ENCODE peak calls at places on chromosomes 3 and 15, in seven cellular contexts. One of them, this sample, is unnamed.

GRCh38 chr3:112643621-112644236 is 2.8 kb upstream of the CCDC80 start:
- DNase-seq in progenitor cell of endocrine pancreas: no peak
- DNase-seq in mucosa of descending colon: no peak
- DNase-seq in dorsolateral prefrontal cortex: no peak
- DNase-seq in NCI-H1092: no peak
- DNase-seq in activated CD8-positive, alpha-beta T cell treated with anti-CD3 and anti-CD28 coated beads, Interleukin-2, amount 10 ng/mL, durations not matched to agents 7 days and 5 days: no peak
- DNase-seq in stimulated activated CD8-positive, alpha-beta memory T cell treated with anti-CD3 and anti-CD28 coated beads, Interleukin-4, amount 100 ng/mL, for 48 hours: no peak
- DNase-seq in this sample: no peak

GRCh38 chr3:124565013-124565412 is 165.2 kb upstream of the UMPS start:
- DNase-seq in progenitor cell of endocrine pancreas: peak; percentile 68
- DNase-seq in mucosa of descending colon: no peak
- DNase-seq in dorsolateral prefrontal cortex: peak; percentile 62
- DNase-seq in NCI-H1092: peak; percentile 69
- DNase-seq in activated CD8-positive, alpha-beta T cell treated with anti-CD3 and anti-CD28 coated beads, Interleukin-2, amount 10 ng/mL, durations not matched to agents 7 days and 5 days: peak; percentile 67
- DNase-seq in stimulated activated CD8-positive, alpha-beta memory T cell treated with anti-CD3 and anti-CD28 coated beads, Interleukin-4, amount 100 ng/mL, for 48 hours: peak; percentile 69
- DNase-seq in this sample: no peak

GRCh38 chr3:183085634-183086390 is 13.5 kb downstream of the MCCC1 start:
- DNase-seq in progenitor cell of endocrine pancreas: no peak
- DNase-seq in mucosa of descending colon: no peak
- DNase-seq in dorsolateral prefrontal cortex: no peak
- DNase-seq in NCI-H1092: peak; percentile 25
- DNase-seq in activated CD8-positive, alpha-beta T cell treated with anti-CD3 and anti-CD28 coated beads, Interleukin-2, amount 10 ng/mL, durations not matched to agents 7 days and 5 days: peak; percentile 38
- DNase-seq in stimulated activated CD8-positive, alpha-beta memory T cell treated with anti-CD3 and anti-CD28 coated beads, Interleukin-4, amount 100 ng/mL, for 48 hours: peak; percentile 40
- DNase-seq in this sample: peak; percentile 67

GRCh38 chr3:186609247-186609868 is 3.5 kb upstream of the AHSG start:
- DNase-seq in progenitor cell of endocrine pancreas: no peak
- DNase-seq in mucosa of descending colon: no peak
- DNase-seq in dorsolateral prefrontal cortex: no peak
- DNase-seq in NCI-H1092: no peak
- DNase-seq in activated CD8-positive, alpha-beta T cell treated with anti-CD3 and anti-CD28 coated beads, Interleukin-2, amount 10 ng/mL, durations not matched to agents 7 days and 5 days: no peak
- DNase-seq in stimulated activated CD8-positive, alpha-beta memory T cell treated with anti-CD3 and anti-CD28 coated beads, Interleukin-4, amount 100 ng/mL, for 48 hours: no peak
- DNase-seq in this sample: no peak

GRCh38 chr15:58771621-58772235 is 626 bp downstream of the MINDY2 start:
- DNase-seq in progenitor cell of endocrine pancreas: peak; percentile 31
- DNase-seq in mucosa of descending colon: peak; percentile 72
- DNase-seq in dorsolateral prefrontal cortex: peak; percentile 62
- DNase-seq in NCI-H1092: no peak
- DNase-seq in activated CD8-positive, alpha-beta T cell treated with anti-CD3 and anti-CD28 coated beads, Interleukin-2, amount 10 ng/mL, durations not matched to agents 7 days and 5 days: peak; percentile 32
- DNase-seq in stimulated activated CD8-positive, alpha-beta memory T cell treated with anti-CD3 and anti-CD28 coated beads, Interleukin-4, amount 100 ng/mL, for 48 hours: peak; percentile 54
- DNase-seq in this sample: no peak

GRCh38 chr3:107897471-107898180 is 193.2 kb downstream of the CD47 start:
- DNase-seq in progenitor cell of endocrine pancreas: no peak
- DNase-seq in mucosa of descending colon: no peak
- DNase-seq in dorsolateral prefrontal cortex: no peak
- DNase-seq in NCI-H1092: peak; percentile 2
- DNase-seq in activated CD8-positive, alpha-beta T cell treated with anti-CD3 and anti-CD28 coated beads, Interleukin-2, amount 10 ng/mL, durations not matched to agents 7 days and 5 days: no peak
- DNase-seq in stimulated activated CD8-positive, alpha-beta memory T cell treated with anti-CD3 and anti-CD28 coated beads, Interleukin-4, amount 100 ng/mL, for 48 hours: no peak
- DNase-seq in this sample: no peak

GRCh38 chr3:193665370-193665989 is 72.5 kb downstream of the OPA1 start:
- DNase-seq in progenitor cell of endocrine pancreas: no peak
- DNase-seq in mucosa of descending colon: no peak
- DNase-seq in dorsolateral prefrontal cortex: no peak
- DNase-seq in NCI-H1092: peak; percentile 12
- DNase-seq in activated CD8-positive, alpha-beta T cell treated with anti-CD3 and anti-CD28 coated beads, Interleukin-2, amount 10 ng/mL, durations not matched to agents 7 days and 5 days: no peak
- DNase-seq in stimulated activated CD8-positive, alpha-beta memory T cell treated with anti-CD3 and anti-CD28 coated beads, Interleukin-4, amount 100 ng/mL, for 48 hours: no peak
- DNase-seq in this sample: no peak

GRCh38 chr3:105634719-105635118 is 234.1 kb downstream of the CBLB start:
- DNase-seq in progenitor cell of endocrine pancreas: no peak
- DNase-seq in mucosa of descending colon: no peak
- DNase-seq in dorsolateral prefrontal cortex: no peak
- DNase-seq in NCI-H1092: no peak
- DNase-seq in activated CD8-positive, alpha-beta T cell treated with anti-CD3 and anti-CD28 coated beads, Interleukin-2, amount 10 ng/mL, durations not matched to agents 7 days and 5 days: no peak
- DNase-seq in stimulated activated CD8-positive, alpha-beta memory T cell treated with anti-CD3 and anti-CD28 coated beads, Interleukin-4, amount 100 ng/mL, for 48 hours: no peak
- DNase-seq in this sample: no peak

GRCh38 chr15:57634290-57634689 is 42.6 kb downstream of the MYZAP start:
- DNase-seq in progenitor cell of endocrine pancreas: no peak
- DNase-seq in mucosa of descending colon: no peak
- DNase-seq in dorsolateral prefrontal cortex: no peak
- DNase-seq in NCI-H1092: no peak
- DNase-seq in activated CD8-positive, alpha-beta T cell treated with anti-CD3 and anti-CD28 coated beads, Interleukin-2, amount 10 ng/mL, durations not matched to agents 7 days and 5 days: no peak
- DNase-seq in stimulated activated CD8-positive, alpha-beta memory T cell treated with anti-CD3 and anti-CD28 coated beads, Interleukin-4, amount 100 ng/mL, for 48 hours: no peak
- DNase-seq in this sample: no peak

GRCh38 chr3:45055411-45056143 is 29.5 kb downstream of the CLEC3B start:
- DNase-seq in progenitor cell of endocrine pancreas: no peak
- DNase-seq in mucosa of descending colon: no peak
- DNase-seq in dorsolateral prefrontal cortex: no peak
- DNase-seq in NCI-H1092: no peak
- DNase-seq in activated CD8-positive, alpha-beta T cell treated with anti-CD3 and anti-CD28 coated beads, Interleukin-2, amount 10 ng/mL, durations not matched to agents 7 days and 5 days: peak; percentile 49
- DNase-seq in stimulated activated CD8-positive, alpha-beta memory T cell treated with anti-CD3 and anti-CD28 coated beads, Interleukin-4, amount 100 ng/mL, for 48 hours: no peak
- DNase-seq in this sample: no peak

GRCh38 chr3:152026033-152026556 is 152.7 kb downstream of the SUCNR1 start:
- DNase-seq in progenitor cell of endocrine pancreas: no peak
- DNase-seq in mucosa of descending colon: no peak
- DNase-seq in dorsolateral prefrontal cortex: no peak
- DNase-seq in NCI-H1092: no peak
- DNase-seq in activated CD8-positive, alpha-beta T cell treated with anti-CD3 and anti-CD28 coated beads, Interleukin-2, amount 10 ng/mL, durations not matched to agents 7 days and 5 days: no peak
- DNase-seq in stimulated activated CD8-positive, alpha-beta memory T cell treated with anti-CD3 and anti-CD28 coated beads, Interleukin-4, amount 100 ng/mL, for 48 hours: no peak
- DNase-seq in this sample: no peak

GRCh38 chr15:82613764-82614163 is 33.4 kb downstream of the CPEB1 start:
- DNase-seq in progenitor cell of endocrine pancreas: no peak
- DNase-seq in mucosa of descending colon: no peak
- DNase-seq in dorsolateral prefrontal cortex: no peak
- DNase-seq in NCI-H1092: no peak
- DNase-seq in activated CD8-positive, alpha-beta T cell treated with anti-CD3 and anti-CD28 coated beads, Interleukin-2, amount 10 ng/mL, durations not matched to agents 7 days and 5 days: no peak
- DNase-seq in stimulated activated CD8-positive, alpha-beta memory T cell treated with anti-CD3 and anti-CD28 coated beads, Interleukin-4, amount 100 ng/mL, for 48 hours: no peak
- DNase-seq in this sample: no peak

GRCh38 chr3:29176501-29176900 is 104.4 kb upstream of the RBMS3 start:
- DNase-seq in progenitor cell of endocrine pancreas: no peak
- DNase-seq in mucosa of descending colon: no peak
- DNase-seq in dorsolateral prefrontal cortex: no peak
- DNase-seq in NCI-H1092: peak; percentile 35
- DNase-seq in activated CD8-positive, alpha-beta T cell treated with anti-CD3 and anti-CD28 coated beads, Interleukin-2, amount 10 ng/mL, durations not matched to agents 7 days and 5 days: no peak
- DNase-seq in stimulated activated CD8-positive, alpha-beta memory T cell treated with anti-CD3 and anti-CD28 coated beads, Interleukin-4, amount 100 ng/mL, for 48 hours: no peak
- DNase-seq in this sample: no peak

GRCh38 chr3:150348500-150348899 is 59.6 kb upstream of the TSC22D2 start:
- DNase-seq in progenitor cell of endocrine pancreas: no peak
- DNase-seq in mucosa of descending colon: no peak
- DNase-seq in dorsolateral prefrontal cortex: no peak
- DNase-seq in NCI-H1092: no peak
- DNase-seq in activated CD8-positive, alpha-beta T cell treated with anti-CD3 and anti-CD28 coated beads, Interleukin-2, amount 10 ng/mL, durations not matched to agents 7 days and 5 days: no peak
- DNase-seq in stimulated activated CD8-positive, alpha-beta memory T cell treated with anti-CD3 and anti-CD28 coated beads, Interleukin-4, amount 100 ng/mL, for 48 hours: no peak
- DNase-seq in this sample: no peak

GRCh38 chr3:125200731-125201139 is 11.8 kb downstream of the SLC12A8 start:
- DNase-seq in progenitor cell of endocrine pancreas: no peak
- DNase-seq in mucosa of descending colon: no peak
- DNase-seq in dorsolateral prefrontal cortex: no peak
- DNase-seq in NCI-H1092: no peak
- DNase-seq in activated CD8-positive, alpha-beta T cell treated with anti-CD3 and anti-CD28 coated beads, Interleukin-2, amount 10 ng/mL, durations not matched to agents 7 days and 5 days: no peak
- DNase-seq in stimulated activated CD8-positive, alpha-beta memory T cell treated with anti-CD3 and anti-CD28 coated beads, Interleukin-4, amount 100 ng/mL, for 48 hours: no peak
- DNase-seq in this sample: no peak

GRCh38 chr3:152272771-152273242 is 4.1 kb downstream of the MBNL1 start:
- DNase-seq in progenitor cell of endocrine pancreas: no peak
- DNase-seq in mucosa of descending colon: no peak
- DNase-seq in dorsolateral prefrontal cortex: no peak
- DNase-seq in NCI-H1092: no peak
- DNase-seq in activated CD8-positive, alpha-beta T cell treated with anti-CD3 and anti-CD28 coated beads, Interleukin-2, amount 10 ng/mL, durations not matched to agents 7 days and 5 days: no peak
- DNase-seq in stimulated activated CD8-positive, alpha-beta memory T cell treated with anti-CD3 and anti-CD28 coated beads, Interleukin-4, amount 100 ng/mL, for 48 hours: no peak
- DNase-seq in this sample: no peak

GRCh38 chr15:75454471-75455418 is 3.3 kb upstream of the SIN3A start:
- DNase-seq in progenitor cell of endocrine pancreas: peak; percentile 57
- DNase-seq in mucosa of descending colon: peak; percentile 89
- DNase-seq in dorsolateral prefrontal cortex: peak; percentile 62
- DNase-seq in NCI-H1092: peak; percentile 40
- DNase-seq in activated CD8-positive, alpha-beta T cell treated with anti-CD3 and anti-CD28 coated beads, Interleukin-2, amount 10 ng/mL, durations not matched to agents 7 days and 5 days: peak; percentile 86
- DNase-seq in stimulated activated CD8-positive, alpha-beta memory T cell treated with anti-CD3 and anti-CD28 coated beads, Interleukin-4, amount 100 ng/mL, for 48 hours: peak; percentile 84
- DNase-seq in this sample: peak; percentile 5

GRCh38 chr3:196662033-196662432 is 22.5 kb downstream of the NRROS start:
- DNase-seq in progenitor cell of endocrine pancreas: no peak
- DNase-seq in mucosa of descending colon: no peak
- DNase-seq in dorsolateral prefrontal cortex: no peak
- DNase-seq in NCI-H1092: no peak
- DNase-seq in activated CD8-positive, alpha-beta T cell treated with anti-CD3 and anti-CD28 coated beads, Interleukin-2, amount 10 ng/mL, durations not matched to agents 7 days and 5 days: no peak
- DNase-seq in stimulated activated CD8-positive, alpha-beta memory T cell treated with anti-CD3 and anti-CD28 coated beads, Interleukin-4, amount 100 ng/mL, for 48 hours: no peak
- DNase-seq in this sample: no peak

GRCh38 chr3:71069797-71070196 is 513.7 kb downstream of the FOXP1 start:
- DNase-seq in progenitor cell of endocrine pancreas: no peak
- DNase-seq in mucosa of descending colon: peak; percentile 61
- DNase-seq in dorsolateral prefrontal cortex: no peak
- DNase-seq in NCI-H1092: no peak
- DNase-seq in activated CD8-positive, alpha-beta T cell treated with anti-CD3 and anti-CD28 coated beads, Interleukin-2, amount 10 ng/mL, durations not matched to agents 7 days and 5 days: peak; percentile 82
- DNase-seq in stimulated activated CD8-positive, alpha-beta memory T cell treated with anti-CD3 and anti-CD28 coated beads, Interleukin-4, amount 100 ng/mL, for 48 hours: peak; percentile 75
- DNase-seq in this sample: no peak

GRCh38 chr3:137769321-137770065 is 5.4 kb downstream of the SOX14 start:
- DNase-seq in progenitor cell of endocrine pancreas: no peak
- DNase-seq in mucosa of descending colon: no peak
- DNase-seq in dorsolateral prefrontal cortex: no peak
- DNase-seq in NCI-H1092: no peak
- DNase-seq in activated CD8-positive, alpha-beta T cell treated with anti-CD3 and anti-CD28 coated beads, Interleukin-2, amount 10 ng/mL, durations not matched to agents 7 days and 5 days: no peak
- DNase-seq in stimulated activated CD8-positive, alpha-beta memory T cell treated with anti-CD3 and anti-CD28 coated beads, Interleukin-4, amount 100 ng/mL, for 48 hours: no peak
- DNase-seq in this sample: no peak

GRCh38 chr15:61364871-61365270 is 135.8 kb upstream of the RORA start:
- DNase-seq in progenitor cell of endocrine pancreas: peak; percentile 20
- DNase-seq in mucosa of descending colon: no peak
- DNase-seq in dorsolateral prefrontal cortex: no peak
- DNase-seq in NCI-H1092: no peak
- DNase-seq in activated CD8-positive, alpha-beta T cell treated with anti-CD3 and anti-CD28 coated beads, Interleukin-2, amount 10 ng/mL, durations not matched to agents 7 days and 5 days: no peak
- DNase-seq in stimulated activated CD8-positive, alpha-beta memory T cell treated with anti-CD3 and anti-CD28 coated beads, Interleukin-4, amount 100 ng/mL, for 48 hours: no peak
- DNase-seq in this sample: peak; percentile 25

GRCh38 chr15:76799760-76800159 is 105.4 kb downstream of the SCAPER start:
- DNase-seq in progenitor cell of endocrine pancreas: no peak
- DNase-seq in mucosa of descending colon: no peak
- DNase-seq in dorsolateral prefrontal cortex: no peak
- DNase-seq in NCI-H1092: no peak
- DNase-seq in activated CD8-positive, alpha-beta T cell treated with anti-CD3 and anti-CD28 coated beads, Interleukin-2, amount 10 ng/mL, durations not matched to agents 7 days and 5 days: no peak
- DNase-seq in stimulated activated CD8-positive, alpha-beta memory T cell treated with anti-CD3 and anti-CD28 coated beads, Interleukin-4, amount 100 ng/mL, for 48 hours: no peak
- DNase-seq in this sample: no peak

GRCh38 chr15:68208136-68208535 is 3.0 kb upstream of the CALML4 start:
- DNase-seq in progenitor cell of endocrine pancreas: no peak
- DNase-seq in mucosa of descending colon: no peak
- DNase-seq in dorsolateral prefrontal cortex: peak; percentile 27
- DNase-seq in NCI-H1092: no peak
- DNase-seq in activated CD8-positive, alpha-beta T cell treated with anti-CD3 and anti-CD28 coated beads, Interleukin-2, amount 10 ng/mL, durations not matched to agents 7 days and 5 days: no peak
- DNase-seq in stimulated activated CD8-positive, alpha-beta memory T cell treated with anti-CD3 and anti-CD28 coated beads, Interleukin-4, amount 100 ng/mL, for 48 hours: no peak
- DNase-seq in this sample: no peak

GRCh38 chr3:32457971-32458471 is 44.6 kb downstream of the CMTM6 start:
- DNase-seq in progenitor cell of endocrine pancreas: no peak
- DNase-seq in mucosa of descending colon: no peak
- DNase-seq in dorsolateral prefrontal cortex: no peak
- DNase-seq in NCI-H1092: no peak
- DNase-seq in activated CD8-positive, alpha-beta T cell treated with anti-CD3 and anti-CD28 coated beads, Interleukin-2, amount 10 ng/mL, durations not matched to agents 7 days and 5 days: peak; percentile 67
- DNase-seq in stimulated activated CD8-positive, alpha-beta memory T cell treated with anti-CD3 and anti-CD28 coated beads, Interleukin-4, amount 100 ng/mL, for 48 hours: peak; percentile 56
- DNase-seq in this sample: no peak

GRCh38 chr3:62065985-62066693 is 307.2 kb downstream of the FEZF2 start:
- DNase-seq in progenitor cell of endocrine pancreas: no peak
- DNase-seq in mucosa of descending colon: no peak
- DNase-seq in dorsolateral prefrontal cortex: no peak
- DNase-seq in NCI-H1092: no peak
- DNase-seq in activated CD8-positive, alpha-beta T cell treated with anti-CD3 and anti-CD28 coated beads, Interleukin-2, amount 10 ng/mL, durations not matched to agents 7 days and 5 days: no peak
- DNase-seq in stimulated activated CD8-positive, alpha-beta memory T cell treated with anti-CD3 and anti-CD28 coated beads, Interleukin-4, amount 100 ng/mL, for 48 hours: no peak
- DNase-seq in this sample: no peak

GRCh38 chr3:15428539-15428938 is 1.1 kb downstream of the EAF1 start:
- DNase-seq in progenitor cell of endocrine pancreas: no peak
- DNase-seq in mucosa of descending colon: no peak
- DNase-seq in dorsolateral prefrontal cortex: no peak
- DNase-seq in NCI-H1092: no peak
- DNase-seq in activated CD8-positive, alpha-beta T cell treated with anti-CD3 and anti-CD28 coated beads, Interleukin-2, amount 10 ng/mL, durations not matched to agents 7 days and 5 days: peak; percentile 33
- DNase-seq in stimulated activated CD8-positive, alpha-beta memory T cell treated with anti-CD3 and anti-CD28 coated beads, Interleukin-4, amount 100 ng/mL, for 48 hours: peak; percentile 31
- DNase-seq in this sample: no peak

GRCh38 chr3:147651107-147651506 is 241.9 kb downstream of the ZIC1 start:
- DNase-seq in progenitor cell of endocrine pancreas: no peak
- DNase-seq in mucosa of descending colon: no peak
- DNase-seq in dorsolateral prefrontal cortex: no peak
- DNase-seq in NCI-H1092: no peak
- DNase-seq in activated CD8-positive, alpha-beta T cell treated with anti-CD3 and anti-CD28 coated beads, Interleukin-2, amount 10 ng/mL, durations not matched to agents 7 days and 5 days: no peak
- DNase-seq in stimulated activated CD8-positive, alpha-beta memory T cell treated with anti-CD3 and anti-CD28 coated beads, Interleukin-4, amount 100 ng/mL, for 48 hours: no peak
- DNase-seq in this sample: no peak

GRCh38 chr3:54168451-54168850 is 46.1 kb downstream of the CACNA2D3 start:
- DNase-seq in progenitor cell of endocrine pancreas: no peak
- DNase-seq in mucosa of descending colon: no peak
- DNase-seq in dorsolateral prefrontal cortex: no peak
- DNase-seq in NCI-H1092: no peak
- DNase-seq in activated CD8-positive, alpha-beta T cell treated with anti-CD3 and anti-CD28 coated beads, Interleukin-2, amount 10 ng/mL, durations not matched to agents 7 days and 5 days: no peak
- DNase-seq in stimulated activated CD8-positive, alpha-beta memory T cell treated with anti-CD3 and anti-CD28 coated beads, Interleukin-4, amount 100 ng/mL, for 48 hours: no peak
- DNase-seq in this sample: no peak

GRCh38 chr3:9809615-9810356 is at the start of gene TTLL3:
- DNase-seq in progenitor cell of endocrine pancreas: peak; percentile 43
- DNase-seq in mucosa of descending colon: peak; percentile 86
- DNase-seq in dorsolateral prefrontal cortex: peak; percentile 65
- DNase-seq in NCI-H1092: peak; percentile 41
- DNase-seq in activated CD8-positive, alpha-beta T cell treated with anti-CD3 and anti-CD28 coated beads, Interleukin-2, amount 10 ng/mL, durations not matched to agents 7 days and 5 days: peak; percentile 54
- DNase-seq in stimulated activated CD8-positive, alpha-beta memory T cell treated with anti-CD3 and anti-CD28 coated beads, Interleukin-4, amount 100 ng/mL, for 48 hours: peak; percentile 66
- DNase-seq in this sample: no peak

GRCh38 chr3:184377882-184378445 is at the start of gene THPO:
- DNase-seq in progenitor cell of endocrine pancreas: no peak
- DNase-seq in mucosa of descending colon: no peak
- DNase-seq in dorsolateral prefrontal cortex: no peak
- DNase-seq in NCI-H1092: no peak
- DNase-seq in activated CD8-positive, alpha-beta T cell treated with anti-CD3 and anti-CD28 coated beads, Interleukin-2, amount 10 ng/mL, durations not matched to agents 7 days and 5 days: no peak
- DNase-seq in stimulated activated CD8-positive, alpha-beta memory T cell treated with anti-CD3 and anti-CD28 coated beads, Interleukin-4, amount 100 ng/mL, for 48 hours: no peak
- DNase-seq in this sample: no peak

GRCh38 chr3:21752749-21753347 is 1.8 kb upstream of the ZNF385D start:
- DNase-seq in progenitor cell of endocrine pancreas: no peak
- DNase-seq in mucosa of descending colon: no peak
- DNase-seq in dorsolateral prefrontal cortex: no peak
- DNase-seq in NCI-H1092: no peak
- DNase-seq in activated CD8-positive, alpha-beta T cell treated with anti-CD3 and anti-CD28 coated beads, Interleukin-2, amount 10 ng/mL, durations not matched to agents 7 days and 5 days: no peak
- DNase-seq in stimulated activated CD8-positive, alpha-beta memory T cell treated with anti-CD3 and anti-CD28 coated beads, Interleukin-4, amount 100 ng/mL, for 48 hours: no peak
- DNase-seq in this sample: no peak

GRCh38 chr3:169252535-169252934 is 411.0 kb downstream of the MECOM start:
- DNase-seq in progenitor cell of endocrine pancreas: no peak
- DNase-seq in mucosa of descending colon: no peak
- DNase-seq in dorsolateral prefrontal cortex: no peak
- DNase-seq in NCI-H1092: no peak
- DNase-seq in activated CD8-positive, alpha-beta T cell treated with anti-CD3 and anti-CD28 coated beads, Interleukin-2, amount 10 ng/mL, durations not matched to agents 7 days and 5 days: no peak
- DNase-seq in stimulated activated CD8-positive, alpha-beta memory T cell treated with anti-CD3 and anti-CD28 coated beads, Interleukin-4, amount 100 ng/mL, for 48 hours: no peak
- DNase-seq in this sample: no peak

GRCh38 chr3:157618075-157618760 is 115.0 kb upstream of the VEPH1 start:
- DNase-seq in progenitor cell of endocrine pancreas: no peak
- DNase-seq in mucosa of descending colon: no peak
- DNase-seq in dorsolateral prefrontal cortex: no peak
- DNase-seq in NCI-H1092: peak; percentile 3
- DNase-seq in activated CD8-positive, alpha-beta T cell treated with anti-CD3 and anti-CD28 coated beads, Interleukin-2, amount 10 ng/mL, durations not matched to agents 7 days and 5 days: no peak
- DNase-seq in stimulated activated CD8-positive, alpha-beta memory T cell treated with anti-CD3 and anti-CD28 coated beads, Interleukin-4, amount 100 ng/mL, for 48 hours: no peak
- DNase-seq in this sample: no peak

GRCh38 chr15:78715439-78715838 is 74.4 kb upstream of the CHRNB4 start:
- DNase-seq in progenitor cell of endocrine pancreas: no peak
- DNase-seq in mucosa of descending colon: no peak
- DNase-seq in dorsolateral prefrontal cortex: no peak
- DNase-seq in NCI-H1092: no peak
- DNase-seq in activated CD8-positive, alpha-beta T cell treated with anti-CD3 and anti-CD28 coated beads, Interleukin-2, amount 10 ng/mL, durations not matched to agents 7 days and 5 days: no peak
- DNase-seq in stimulated activated CD8-positive, alpha-beta memory T cell treated with anti-CD3 and anti-CD28 coated beads, Interleukin-4, amount 100 ng/mL, for 48 hours: no peak
- DNase-seq in this sample: no peak

GRCh38 chr3:161599702-161600101 is 103.1 kb downstream of the OTOL1 start:
- DNase-seq in progenitor cell of endocrine pancreas: no peak
- DNase-seq in mucosa of descending colon: no peak
- DNase-seq in dorsolateral prefrontal cortex: no peak
- DNase-seq in NCI-H1092: peak; percentile 5
- DNase-seq in activated CD8-positive, alpha-beta T cell treated with anti-CD3 and anti-CD28 coated beads, Interleukin-2, amount 10 ng/mL, durations not matched to agents 7 days and 5 days: no peak
- DNase-seq in stimulated activated CD8-positive, alpha-beta memory T cell treated with anti-CD3 and anti-CD28 coated beads, Interleukin-4, amount 100 ng/mL, for 48 hours: no peak
- DNase-seq in this sample: no peak

This sample was measured in iPS DF 6.9.